ENCODE peak calls at places on chromosomes 2 and 18, in five cellular contexts. One of them, this sample, is unnamed.

GRCh38 chr2:199932312-199932855 is 21.3 kb downstream of the C2orf69 start:
- DNase-seq in HepG2: no peak
- DNase-seq in GM12878: no peak
- DNase-seq in A549: no peak
- DNase-seq in K562: no peak
- DNase-seq in this sample: no peak

GRCh38 chr2:180077295-180077906 is 70.3 kb upstream of the CWC22 start:
- DNase-seq in K562: peak; percentile 15
- DNase-seq in A549: peak; percentile 3
- DNase-seq in HepG2: peak; percentile 5
- DNase-seq in GM12878: no peak
- DNase-seq in this sample: peak; percentile 48

GRCh38 chr2:229033816-229034215 is 237.3 kb downstream of the PID1 start:
- DNase-seq in A549: no peak
- DNase-seq in HepG2: no peak
- DNase-seq in GM12878: no peak
- DNase-seq in K562: no peak
- DNase-seq in this sample: no peak

GRCh38 chr2:156896294-156896693 is 361.2 kb upstream of the GALNT5 start:
- DNase-seq in A549: no peak
- DNase-seq in K562: no peak
- DNase-seq in GM12878: peak; percentile 28
- DNase-seq in HepG2: no peak
- DNase-seq in this sample: no peak

GRCh38 chr2:220296174-220296573 is 668.7 kb downstream of the SLC4A3 start:
- DNase-seq in HepG2: no peak
- DNase-seq in A549: no peak
- DNase-seq in GM12878: no peak
- DNase-seq in K562: no peak
- DNase-seq in this sample: peak; percentile 27

GRCh38 chr2:186617186-186617585 is 27.3 kb downstream of the ITGAV start:
- DNase-seq in A549: no peak
- DNase-seq in HepG2: no peak
- DNase-seq in GM12878: no peak
- DNase-seq in K562: no peak
- DNase-seq in this sample: no peak

GRCh38 chr2:169507698-169508097 is 1.8 kb upstream of the KLHL41 start:
- DNase-seq in HepG2: peak; percentile 58
- DNase-seq in GM12878: no peak
- DNase-seq in K562: no peak
- DNase-seq in A549: peak; percentile 63
- DNase-seq in this sample: no peak

GRCh38 chr2:73985318-73986084 is 791 bp downstream of the TET3 start:
- DNase-seq in GM12878: no peak
- DNase-seq in HepG2: peak; percentile 31
- DNase-seq in A549: peak; percentile 27
- DNase-seq in K562: peak; percentile 89
- DNase-seq in this sample: peak; percentile 54

GRCh38 chr2:181120625-181121024 is 140.2 kb downstream of the UBE2E3 start:
- DNase-seq in HepG2: no peak
- DNase-seq in GM12878: no peak
- DNase-seq in K562: no peak
- DNase-seq in A549: no peak
- DNase-seq in this sample: no peak

GRCh38 chr18:50473896-50474295 is 86.0 kb upstream of the MAPK4 start:
- DNase-seq in GM12878: no peak
- DNase-seq in HepG2: no peak
- DNase-seq in A549: no peak
- DNase-seq in K562: no peak
- DNase-seq in this sample: no peak

GRCh38 chr2:112630268-112630667 is 15.5 kb upstream of the SLC20A1 start:
- DNase-seq in GM12878: no peak
- DNase-seq in K562: no peak
- DNase-seq in A549: no peak
- DNase-seq in HepG2: no peak
- DNase-seq in this sample: no peak
- TF ChIP-seq JUNB in GM12878: no peak
- TF ChIP-seq JUNB in K562: no peak
- TF ChIP-seq JUNB in A549: no peak
- TF ChIP-seq JUNB in HepG2: no peak
- TF ChIP-seq JUNB in this sample: no peak

DNA sequence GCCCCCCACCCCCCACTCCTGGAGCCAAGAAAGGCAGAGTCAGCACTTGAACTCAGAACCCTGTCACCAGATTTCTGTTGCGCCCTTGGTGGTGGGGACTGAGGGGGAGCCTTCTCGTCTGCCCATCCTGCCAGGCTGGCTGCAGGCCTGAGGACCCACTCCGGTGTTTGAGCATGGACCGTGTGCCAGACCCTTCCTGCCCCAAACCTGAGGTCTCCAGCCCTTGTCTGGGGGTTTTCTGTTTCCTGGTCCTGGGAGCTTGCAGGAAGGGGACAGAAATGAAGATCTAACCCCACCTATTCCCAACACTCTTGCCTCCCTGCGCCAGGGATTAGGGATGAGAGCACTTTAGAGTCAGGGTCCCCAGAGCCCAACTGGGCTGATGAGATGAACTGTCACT is 190.6 kb downstream of the HAUS1 start:
- DNase-seq in GM12878: no peak
- DNase-seq in A549: no peak
- DNase-seq in K562: no peak
- DNase-seq in HepG2: no peak
- DNase-seq in this sample: no peak
- TF ChIP-seq REST in GM12878: no peak
- TF ChIP-seq REST in A549: no peak
- TF ChIP-seq REST in K562: no peak
- TF ChIP-seq REST in HepG2: no peak
- TF ChIP-seq REST in this sample: no peak

GRCh38 chr2:101125374-101125773 is 25.8 kb downstream of the TBC1D8 start:
- DNase-seq in HepG2: peak; percentile 53
- DNase-seq in A549: no peak
- DNase-seq in K562: no peak
- DNase-seq in GM12878: no peak
- DNase-seq in this sample: no peak

GRCh38 chr2:101124061-101124460 is 27.1 kb downstream of the TBC1D8 start:
- DNase-seq in A549: no peak
- DNase-seq in GM12878: no peak
- DNase-seq in HepG2: peak; percentile 22
- DNase-seq in K562: no peak
- DNase-seq in this sample: no peak

GRCh38 chr2:101125799-101126198 is 25.4 kb downstream of the TBC1D8 start:
- DNase-seq in K562: no peak
- DNase-seq in HepG2: no peak
- DNase-seq in A549: no peak
- DNase-seq in GM12878: no peak
- DNase-seq in this sample: no peak

GRCh38 chr2:101127319-101128056 is 23.7 kb downstream of the TBC1D8 start:
- DNase-seq in A549: no peak
- DNase-seq in K562: no peak
- DNase-seq in GM12878: no peak
- DNase-seq in HepG2: no peak
- DNase-seq in this sample: no peak

GRCh38 chr2:101124684-101125366 is 26.4 kb downstream of the TBC1D8 start:
- DNase-seq in GM12878: no peak
- DNase-seq in K562: no peak
- DNase-seq in HepG2: peak; percentile 96
- DNase-seq in A549: peak; percentile 91
- DNase-seq in this sample: no peak
- H3K4me1 ChIP-seq in GM12878: peaks cover 3% of the 10 kb centered on the region
- H3K4me1 ChIP-seq in K562: no peaks in the 10 kb centered on the region
- H3K4me1 ChIP-seq in HepG2: peaks cover 100% of the 10 kb centered on the region
- H3K4me1 ChIP-seq in A549: peaks cover 92% of the 10 kb centered on the region
- H3K4me1 ChIP-seq in this sample: peaks cover 27% of the 10 kb centered on the region

GRCh38 chr18:36769611-36770314 is 59.0 kb downstream of the TPGS2 start:
- DNase-seq in GM12878: no peak
- DNase-seq in A549: peak; percentile 22
- DNase-seq in K562: peak; percentile 58
- DNase-seq in HepG2: peak; percentile 10
- DNase-seq in this sample: peak; percentile 74

GRCh38 chr18:36771246-36771645 is 57.6 kb downstream of the TPGS2 start:
- DNase-seq in A549: no peak
- DNase-seq in K562: no peak
- DNase-seq in HepG2: no peak
- DNase-seq in GM12878: no peak
- DNase-seq in this sample: no peak

GRCh38 chr18:36775396-36775795 is 53.4 kb downstream of the TPGS2 start:
- DNase-seq in K562: no peak
- DNase-seq in A549: no peak
- DNase-seq in GM12878: no peak
- DNase-seq in HepG2: no peak
- DNase-seq in this sample: no peak

GRCh38 chr18:36770315-36770946 is 58.4 kb downstream of the TPGS2 start:
- DNase-seq in HepG2: no peak
- DNase-seq in A549: no peak
- DNase-seq in GM12878: no peak
- DNase-seq in K562: no peak
- DNase-seq in this sample: no peak

GRCh38 chr18:36772339-36772738 is 56.5 kb downstream of the TPGS2 start:
- DNase-seq in A549: no peak
- DNase-seq in K562: no peak
- DNase-seq in GM12878: no peak
- DNase-seq in HepG2: no peak
- DNase-seq in this sample: no peak
- TF ChIP-seq JUNB in A549: no peak
- TF ChIP-seq JUNB in K562: no peak
- TF ChIP-seq JUNB in GM12878: no peak
- TF ChIP-seq JUNB in HepG2: no peak
- TF ChIP-seq JUNB in this sample: no peak

GRCh38 chr2:37871453-37872191 is 53.5 kb upstream of the RMDN2 start:
- DNase-seq in HepG2: no peak
- DNase-seq in GM12878: no peak
- DNase-seq in K562: no peak
- DNase-seq in A549: no peak
- DNase-seq in this sample: no peak
- TF ChIP-seq REST in HepG2: no peak
- TF ChIP-seq REST in GM12878: no peak
- TF ChIP-seq REST in K562: no peak
- TF ChIP-seq REST in A549: no peak
- TF ChIP-seq REST in this sample: no peak